ENCODE peak calls at places on chromosome 16, in six cellular contexts. H is mammary epithelial cell; S is CD8-positive, alpha-beta T cell; F is A673; T is uterus; V is A549. Q is an unnamed sample. For H3K4me1, the result is how much of the 10 kb centered on the place peaks cover.

GRCh38 chr16:83344014-83344413 is 463.8 kb upstream of the HSBP1 start:
- DNase-seq in T (no peak), H (peak), F (no peak), S (no peak), V (no peak), Q (no peak)

GRCh38 chr16:3212006-3212405 is 23.0 kb downstream of the ZNF200 start:
- DNase-seq in H (no peak), V (no peak), S (no peak), F (no peak), T (no peak), Q (no peak)

GRCh38 chr16:3971706-3972105 is 91.2 kb upstream of the CREBBP start:
- DNase-seq in T (no peak), V (no peak), H (no peak), S (no peak), F (no peak), Q (no peak)

GRCh38 chr16:49550666-49551065 is 177.1 kb downstream of the C16orf78 start:
- DNase-seq in H (no peak), T (no peak), F (no peak), V (no peak), S (no peak), Q (no peak)

GRCh38 chr16:58306327-58306726 is 11.5 kb upstream of the PRSS54 start:
- DNase-seq in T (no peak), V (no peak), F (peak), S (peak), H (peak), Q (peak)

GRCh38 chr16:20515580-20516179 is 60.5 kb downstream of the ACSM2B start:
- DNase-seq in H (no peak), T (no peak), S (no peak), V (no peak), F (no peak), Q (no peak)

GRCh38 chr16:56783332-56783731 is 53.4 kb downstream of the NUP93 start:
- DNase-seq in T (no peak), H (peak), S (no peak), F (no peak), V (no peak), Q (no peak)

GRCh38 chr16:8660841-8661301 is 13.5 kb upstream of the ABAT start:
- DNase-seq in S (peak), V (peak), F (peak), T (peak), H (peak), Q (peak)

GRCh38 chr16:85673529-85674417 is 15.0 kb downstream of the GINS2 start:
- DNase-seq in V (no peak), T (no peak), H (no peak), F (peak), S (no peak), Q (no peak)

GRCh38 chr16:5905935-5906334 is 808.3 kb upstream of the EEF2KMT start:
- DNase-seq in S (no peak), F (peak), H (peak), V (no peak), T (no peak), Q (no peak)

GRCh38 chr16:64654137-64654652 is 467.7 kb downstream of the CDH11 start:
- DNase-seq in S (no peak), H (no peak), F (no peak), T (no peak), V (no peak), Q (no peak)

GRCh38 chr16:17944345-17944744 is 392.2 kb downstream of the NPIPA8 start:
- DNase-seq in S (no peak), F (no peak), V (no peak), T (no peak), H (no peak), Q (no peak)

GRCh38 chr16:85173981-85174751 is 61.9 kb upstream of the CIBAR2 start:
- DNase-seq in V (peak), F (peak), T (no peak), H (peak), S (no peak), Q (no peak)

GRCh38 chr16:67594956-67595355 is 32.6 kb downstream of the CTCF start:
- DNase-seq in H (peak), F (no peak), S (no peak), T (no peak), V (no peak), Q (no peak)

GRCh38 chr16:56657555-56658430 is at the start of gene MT1F:
- DNase-seq in F (peak), H (peak), S (peak), V (peak), T (peak), Q (peak)

GRCh38 chr16:4505356-4506153 is 29.4 kb downstream of the HMOX2 start:
- DNase-seq in T (no peak), V (no peak), S (peak), F (no peak), H (no peak), Q (peak)

GRCh38 chr16:19687279-19687678 is 30.7 kb downstream of the KNOP1 start:
- DNase-seq in F (no peak), H (no peak), V (no peak), T (no peak), S (no peak), Q (no peak)

GRCh38 chr16:21663889-21664647 is at the start of gene OTOA:
- DNase-seq in V (no peak), T (no peak), H (no peak), S (peak), F (no peak), Q (no peak)

GRCh38 chr16:65122974-65123845 is 1.3 kb upstream of the CDH11 start:
- DNase-seq in F (peak), H (no peak), V (no peak), S (no peak), T (peak), Q (no peak)

GRCh38 chr16:12899529-12900168 is 1.7 kb upstream of the SHISA9 start:
- DNase-seq in H (peak), S (no peak), V (no peak), T (no peak), F (no peak), Q (no peak)

GRCh38 chr16:17568239-17568638 is 97.5 kb upstream of the XYLT1 start:
- DNase-seq in T (no peak), H (no peak), F (no peak), S (no peak), V (no peak), Q (no peak)

GRCh38 chr16:85200471-85201278 is 88.4 kb upstream of the CIBAR2 start:
- DNase-seq in S (no peak), V (no peak), T (no peak), F (no peak), H (peak), Q (no peak)

GRCh38 chr16:62965831-62966230 is 929.6 kb upstream of the CDH8 start:
- DNase-seq in T (no peak), H (no peak), F (no peak), V (no peak), S (no peak), Q (no peak)
- H3K4me1 ChIP-seq in T (under half), H (under half), F (under half), V (under half), S (under half), Q (under half)

GRCh38 chr16:55497558-55497957 is 11.3 kb upstream of the LPCAT2 start:
- DNase-seq in H (no peak), F (no peak), S (no peak), T (no peak), V (no peak), Q (no peak)
- H3K4me1 ChIP-seq in H (half or more), F (under half), S (under half), T (under half), V (under half), Q (under half)

DNA sequence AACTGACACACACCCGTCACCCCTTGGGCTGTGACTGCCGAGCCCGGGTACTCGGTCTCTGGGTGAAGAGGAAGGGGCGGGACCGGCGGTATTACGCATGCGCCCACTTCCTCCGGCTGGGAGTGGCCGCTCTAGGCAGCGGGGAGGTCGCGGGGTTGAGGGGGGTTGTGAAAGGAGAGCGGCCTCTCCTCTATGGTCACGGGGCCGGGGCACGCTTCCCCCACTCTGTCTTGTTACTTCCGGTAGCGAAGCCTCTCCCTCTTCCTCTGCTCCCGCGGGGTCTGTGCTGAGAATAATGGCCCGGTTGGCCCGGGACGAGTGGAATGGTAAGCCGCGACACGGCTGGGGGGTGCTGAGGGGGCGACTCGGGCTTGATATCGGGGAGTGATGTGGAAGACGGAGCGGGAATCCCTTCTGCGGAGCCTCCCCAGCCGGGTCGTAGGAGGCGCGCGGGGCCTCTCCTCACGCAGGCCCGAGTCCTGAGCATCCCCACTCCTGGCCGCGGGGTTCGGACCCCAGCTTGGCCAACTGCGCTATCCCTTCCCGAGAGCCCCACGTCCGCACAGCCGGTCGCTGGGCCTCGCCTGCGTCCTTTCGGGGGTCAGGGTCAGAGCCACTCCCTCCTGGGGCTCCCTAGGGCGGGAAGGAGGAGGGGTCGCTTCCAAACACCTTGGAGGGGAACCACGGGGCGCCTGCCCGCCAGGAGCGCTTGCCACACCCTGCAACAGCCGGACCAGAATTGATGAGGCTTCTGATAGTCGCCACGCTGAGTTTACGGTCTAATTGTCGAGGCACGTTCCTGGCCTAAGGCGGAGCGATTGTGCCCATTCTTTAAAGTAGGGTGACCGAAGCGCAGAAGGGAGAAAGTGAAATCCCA is at the start of gene BFAR:
- DNase-seq in H (peak), T (peak), V (peak), F (peak), S (peak), Q (peak)
- H3K4me1 ChIP-seq in H (under half), T (under half), V (half or more), F (under half), S (half or more), Q (under half)

GRCh38 chr16:27339180-27339579 is 25.4 kb downstream of the IL4R start:
- DNase-seq in S (no peak), H (no peak), F (no peak), V (no peak), T (no peak), Q (no peak)

GRCh38 chr16:27341971-27342370 is 28.2 kb downstream of the IL4R start:
- DNase-seq in T (no peak), F (no peak), S (no peak), V (no peak), H (no peak), Q (no peak)

GRCh38 chr16:27337024-27337423 is 23.2 kb downstream of the IL4R start:
- DNase-seq in V (no peak), S (no peak), H (no peak), F (no peak), T (no peak), Q (no peak)

GRCh38 chr16:27341549-27341948 is 27.8 kb downstream of the IL4R start:
- DNase-seq in T (no peak), S (no peak), V (no peak), H (no peak), F (no peak), Q (no peak)

GRCh38 chr16:27340654-27341053 is 26.9 kb downstream of the IL4R start:
- DNase-seq in S (no peak), V (no peak), F (no peak), H (no peak), T (no peak), Q (no peak)
- H3K4me1 ChIP-seq in S (under half), V (under half), F (under half), H (under half), T (under half), Q (under half)

DNA sequence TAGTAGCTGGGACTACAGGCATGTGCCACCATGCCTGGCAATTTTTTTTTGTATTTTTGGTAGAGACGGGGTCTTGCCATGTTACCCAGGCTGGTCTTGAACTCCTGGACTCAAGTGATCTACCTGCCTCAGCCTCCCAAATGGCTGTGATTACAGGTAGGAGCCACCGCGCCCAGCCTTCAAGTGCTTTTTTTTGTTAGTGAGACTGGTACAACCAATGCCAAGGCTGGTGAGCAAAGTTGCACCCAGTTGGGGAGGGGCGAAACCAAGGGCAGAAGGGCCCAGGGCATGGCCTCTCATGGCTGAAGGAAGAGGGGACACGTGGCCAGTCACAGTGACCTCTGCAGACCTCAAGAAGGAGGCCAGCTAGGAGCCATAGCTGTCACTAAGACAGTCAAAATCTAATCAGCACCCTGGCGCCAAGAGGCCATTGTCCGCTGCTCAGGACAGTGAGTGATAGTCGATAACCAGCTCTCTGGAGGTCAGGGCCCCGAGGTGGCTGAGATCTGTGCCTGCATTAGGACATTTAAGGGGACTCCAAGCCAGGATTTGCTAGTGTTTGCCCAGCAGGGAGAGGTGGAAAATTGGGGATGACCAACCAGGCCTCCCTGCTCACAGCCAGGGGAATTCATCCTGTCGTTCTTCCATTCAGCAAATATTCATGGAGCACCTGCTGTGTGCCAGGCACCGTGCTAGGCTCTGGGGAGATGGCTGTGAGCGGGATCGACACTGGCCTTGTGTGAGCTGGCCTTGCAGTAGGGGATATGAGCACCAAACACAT is 10.2 kb downstream of the IL4R start:
- DNase-seq in H (no peak), T (no peak), V (no peak), F (no peak), S (no peak), Q (no peak)
- H3K4me1 ChIP-seq in H (half or more), T (under half), V (under half), F (under half), S (half or more), Q (under half)

GRCh38 chr16:53757971-53758609 is 54.1 kb downstream of the FTO start:
- DNase-seq in V (no peak), F (no peak), H (no peak), T (no peak), S (no peak), Q (no peak)
- H3K4me1 ChIP-seq in V (half or more), F (under half), H (under half), T (under half), S (under half), Q (under half)